ENCODE peak calls at places on chromosomes 16 and 17, in eight cellular contexts. D is sigmoid colon; R is mammary epithelial cell; Y is psoas muscle; O is CD8-positive, alpha-beta T cell; C is neural progenitor cell; A is PC-3; T is H7. I is an unnamed sample. For H3K27me3, the result is how much of the 10 kb centered on the place peaks cover.

GRCh38 chr17:4953461-4953961 is 2.6 kb downstream of the ENO3 start:
- DNase-seq in T (peak), R (no peak), D (no peak), O (no peak), Y (no peak), C (no peak), A (no peak), I (no peak)

GRCh38 chr17:28372203-28372944 is 880 bp downstream of the SARM1 start:
- DNase-seq in D (no peak), R (no peak), O (no peak), T (peak), C (peak), Y (peak), A (no peak), I (no peak)

GRCh38 chr17:1977583-1978395 is 47.3 kb downstream of the RTN4RL1 start:
- DNase-seq in D (no peak), O (no peak), Y (no peak), A (no peak), C (peak), T (peak), R (no peak), I (no peak)

GRCh38 chr17:17576772-17577234 is 14.7 kb downstream of the PEMT start:
- DNase-seq in C (no peak), Y (no peak), D (no peak), R (no peak), T (no peak), O (no peak), A (no peak), I (no peak)

GRCh38 chr17:30323262-30323894 is 10.5 kb downstream of the TMIGD1 start:
- DNase-seq in O (peak), C (no peak), T (no peak), D (no peak), Y (no peak), A (no peak), R (no peak), I (no peak)

GRCh38 chr17:72677714-72678390 is 414.6 kb downstream of the SLC39A11 start:
- DNase-seq in R (no peak), T (no peak), A (peak), D (no peak), Y (no peak), O (no peak), C (no peak), I (no peak)

GRCh38 chr16:87017388-87018012 is 299.7 kb downstream of the C16orf95 start:
- DNase-seq in C (peak), Y (no peak), R (peak), T (peak), D (peak), A (peak), O (no peak), I (no peak)

GRCh38 chr17:15655162-15655561 is 28.9 kb downstream of the TRIM16 start:
- DNase-seq in A (peak), C (no peak), R (no peak), Y (no peak), T (no peak), D (no peak), O (no peak), I (no peak)

GRCh38 chr16:81201267-81201666 is 37.2 kb upstream of the BCO1 start:
- DNase-seq in T (no peak), Y (no peak), A (peak), R (no peak), D (no peak), O (no peak), C (no peak), I (no peak)

GRCh38 chr17:41659813-41660212 is 28.9 kb upstream of the EIF1 start:
- DNase-seq in A (no peak), D (no peak), R (no peak), O (no peak), T (peak), Y (no peak), C (no peak), I (no peak)

GRCh38 chr17:1724351-1724868 is at the start of gene WDR81:
- DNase-seq in R (peak), O (peak), T (peak), A (peak), Y (peak), D (peak), C (peak), I (peak)

GRCh38 chr16:16864536-16864935 is 485.6 kb downstream of the NPIPA7 start:
- DNase-seq in A (no peak), D (no peak), T (no peak), Y (no peak), R (no peak), C (no peak), O (no peak), I (no peak)

GRCh38 chr16:83626204-83626603 is 181.6 kb upstream of the HSBP1 start:
- DNase-seq in A (no peak), R (no peak), D (no peak), T (no peak), Y (no peak), O (no peak), C (no peak), I (no peak)

GRCh38 chr17:40060887-40061480 is 1.8 kb upstream of the THRA start:
- DNase-seq in Y (no peak), R (no peak), D (no peak), C (no peak), T (no peak), A (no peak), O (no peak), I (no peak)

GRCh38 chr16:53078765-53079484 is 24.1 kb downstream of the CHD9 start:
- DNase-seq in A (no peak), R (no peak), C (no peak), T (no peak), Y (no peak), O (no peak), D (no peak), I (no peak)

GRCh38 chr16:87410530-87410929 is 18.4 kb downstream of the MAP1LC3B start:
- DNase-seq in D (peak), T (no peak), R (no peak), O (no peak), Y (no peak), C (no peak), A (no peak), I (no peak)

GRCh38 chr17:2056221-2057129 is 1.6 kb downstream of the HIC1 start:
- DNase-seq in C (peak), T (peak), Y (peak), A (no peak), R (no peak), O (peak), D (peak), I (no peak)

GRCh38 chr16:51034481-51035109 is 116.5 kb downstream of the SALL1 start:
- DNase-seq in D (no peak), C (no peak), A (no peak), T (no peak), R (no peak), Y (no peak), O (no peak), I (no peak)

GRCh38 chr16:2977440-2977839 is 2.8 kb downstream of the PKMYT1 start:
- DNase-seq in C (no peak), Y (no peak), R (no peak), A (peak), O (no peak), T (no peak), D (no peak), I (peak)

GRCh38 chr16:57986196-57986595 is 14.3 kb downstream of the ZNF319 start:
- DNase-seq in Y (no peak), C (no peak), R (no peak), A (no peak), O (no peak), D (peak), T (no peak), I (no peak)
- H3K27me3 ChIP-seq in Y (under half), C (half or more), R (under half), A (under half), O (under half), D (under half), T (under half), I (under half)

DNA sequence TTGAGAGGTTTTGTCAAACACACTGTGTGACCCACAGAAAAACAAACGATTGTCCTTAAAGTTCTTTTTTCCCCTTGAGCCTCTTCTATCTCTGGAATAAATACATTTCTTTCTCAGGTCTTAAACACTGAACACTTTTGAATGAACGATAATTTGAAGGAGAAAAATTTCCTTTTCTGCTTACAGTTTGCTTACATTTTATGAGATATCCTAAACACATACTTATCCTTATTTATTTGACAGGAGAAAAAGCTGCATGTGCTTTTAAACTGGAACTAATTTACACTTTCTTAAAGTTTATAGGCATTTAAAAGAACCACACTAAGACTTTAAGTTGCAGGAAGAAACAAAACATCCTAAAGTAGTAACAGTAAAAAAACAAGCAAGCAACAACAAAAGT is 4.8 kb upstream of the IGF2BP1 start:
- DNase-seq in C (no peak), R (no peak), A (no peak), O (no peak), T (no peak), Y (no peak), D (no peak), I (no peak)
- H3K27me3 ChIP-seq in C (under half), R (under half), A (half or more), O (under half), T (under half), Y (under half), D (under half), I (under half)

GRCh38 chr17:7982666-7983065 is 19.7 kb upstream of the GUCY2D start:
- DNase-seq in Y (no peak), D (peak), C (peak), A (peak), R (no peak), O (no peak), T (no peak), I (no peak)
- H3K27me3 ChIP-seq in Y (under half), D (under half), C (under half), A (under half), R (under half), O (under half), T (under half), I (under half)

GRCh38 chr17:58630883-58631522 is 60.8 kb downstream of the TEX14 start:
- DNase-seq in C (peak), D (peak), R (peak), A (no peak), O (peak), Y (no peak), T (peak), I (peak)
- H3K27me3 ChIP-seq in C (under half), D (under half), R (under half), A (under half), O (under half), Y (under half), T (under half), I (under half)

DNA sequence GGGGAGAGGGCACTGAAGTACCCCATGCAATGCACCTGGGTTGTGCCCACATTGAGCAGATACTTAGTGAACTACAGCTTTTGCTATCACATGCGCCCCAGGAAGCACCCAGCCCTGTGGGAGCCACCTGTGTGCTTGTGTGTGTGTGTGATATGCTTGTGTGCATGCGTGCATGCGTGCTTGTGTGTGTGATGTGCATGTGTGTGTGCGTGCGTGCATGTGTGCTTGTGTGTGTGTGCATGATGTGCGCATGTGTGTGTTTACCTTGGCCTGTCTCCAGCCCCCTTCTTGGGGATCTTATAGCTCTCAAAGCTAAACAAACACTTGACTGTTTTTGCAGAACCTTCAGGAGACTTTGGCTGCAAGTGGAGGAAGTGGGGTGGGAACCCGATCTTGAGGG is 841 bp downstream of the C16orf89 start:
- DNase-seq in R (no peak), A (no peak), O (no peak), C (no peak), Y (no peak), T (no peak), D (peak), I (peak)
- H3K27me3 ChIP-seq in R (under half), A (under half), O (under half), C (under half), Y (under half), T (under half), D (under half), I (under half)

DNA sequence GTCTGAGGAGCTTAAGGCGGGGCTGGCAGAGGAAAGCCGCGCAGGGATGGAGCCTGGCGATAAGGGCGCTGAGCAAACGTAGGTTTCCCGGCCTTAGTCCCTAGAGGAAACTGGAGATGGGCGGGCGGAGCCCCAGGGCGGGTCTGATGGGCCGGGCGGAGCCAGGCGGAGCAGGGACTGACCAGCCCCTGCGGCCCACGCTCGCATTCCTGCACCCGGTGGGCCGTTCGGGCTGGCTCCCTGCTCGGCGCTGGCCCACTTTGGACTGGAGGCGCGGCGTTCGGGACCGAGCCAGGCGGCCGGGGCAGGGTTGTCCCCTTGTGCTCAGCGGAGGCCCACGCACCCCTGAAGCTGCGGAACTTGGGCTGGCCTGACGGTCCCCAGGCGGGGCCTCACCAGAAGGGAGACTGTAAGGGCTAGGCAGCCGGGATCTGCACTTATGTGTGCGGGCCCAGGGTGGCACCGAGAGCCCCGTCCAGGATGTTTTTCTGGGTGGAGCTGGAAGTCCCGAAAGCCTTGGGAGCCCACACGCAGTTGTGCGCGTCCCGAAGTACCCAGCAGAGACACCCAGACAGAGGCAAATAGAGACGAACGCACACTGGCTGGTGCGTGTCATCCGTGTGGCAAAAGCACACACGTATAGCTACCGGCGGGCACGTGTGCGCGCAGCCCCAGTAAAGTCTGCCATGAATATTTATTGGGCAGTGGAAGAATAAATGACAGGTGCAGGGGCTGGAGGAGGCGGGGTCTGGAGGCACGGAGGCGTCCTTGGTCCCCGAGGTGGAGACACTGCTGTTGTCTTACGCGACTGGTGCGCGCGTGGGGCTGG is 1.4 kb downstream of the PYDC1 start:
- DNase-seq in Y (peak), C (peak), T (peak), R (peak), D (no peak), A (peak), O (peak), I (peak)
- H3K27me3 ChIP-seq in Y (under half), C (half or more), T (under half), R (under half), D (under half), A (under half), O (under half), I (under half)

DNA sequence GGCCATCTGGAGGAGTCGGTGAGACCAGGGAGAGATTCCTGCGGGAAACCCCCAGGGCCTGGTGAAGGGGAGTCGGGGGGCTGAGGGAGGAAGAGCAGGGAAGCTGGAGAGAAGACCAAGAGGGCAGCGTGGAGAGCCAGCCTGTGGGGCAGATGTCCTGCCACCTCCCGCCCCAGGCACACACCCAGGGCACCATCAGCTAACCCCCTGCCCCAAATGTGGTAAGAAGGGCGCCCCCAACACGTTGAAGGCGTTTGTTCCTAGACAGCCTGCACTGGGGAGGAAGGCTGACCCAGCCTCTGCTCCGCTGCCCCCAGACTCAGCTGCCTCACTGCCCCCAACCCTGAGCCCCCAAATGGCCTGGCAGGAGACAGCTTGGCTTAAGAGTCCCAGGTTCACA is 1.3 kb downstream of the BAIAP3 start:
- DNase-seq in O (no peak), T (no peak), C (no peak), R (no peak), Y (no peak), A (no peak), D (no peak), I (no peak)
- H3K27me3 ChIP-seq in O (under half), T (under half), C (half or more), R (under half), Y (under half), A (under half), D (under half), I (under half)